ENCODE peak calls at places on chromosomes 12 and 14, in eight cellular contexts. One of them, this sample, is unnamed.

GRCh38 chr14:29926701-29927595 is 699 bp downstream of the PRKD1 start:
- DNase-seq in AG04449: no peak
- DNase-seq in mesothelial cell of epicardium: peak
- DNase-seq in substantia nigra: peak
- DNase-seq in ELR: peak
- DNase-seq in EL: peak
- DNase-seq in cerebellum: peak
- DNase-seq in H7: peak
- DNase-seq in this sample: peak

GRCh38 chr14:77580964-77581505 is 35.4 kb downstream of the SPTLC2 start:
- DNase-seq in cerebellum: no peak
- DNase-seq in substantia nigra: no peak
- DNase-seq in AG04449: peak
- DNase-seq in H7: no peak
- DNase-seq in ELR: peak
- DNase-seq in EL: peak
- DNase-seq in mesothelial cell of epicardium: no peak
- DNase-seq in this sample: no peak

GRCh38 chr14:71658261-71658860 is 273.9 kb upstream of the RGS6 start:
- DNase-seq in AG04449: no peak
- DNase-seq in ELR: peak
- DNase-seq in H7: no peak
- DNase-seq in cerebellum: peak
- DNase-seq in EL: peak
- DNase-seq in substantia nigra: no peak
- DNase-seq in mesothelial cell of epicardium: no peak
- DNase-seq in this sample: no peak

GRCh38 chr14:100542619-100543205 is 44.5 kb downstream of the BEGAIN start:
- DNase-seq in ELR: no peak
- DNase-seq in H7: no peak
- DNase-seq in substantia nigra: no peak
- DNase-seq in AG04449: no peak
- DNase-seq in EL: no peak
- DNase-seq in mesothelial cell of epicardium: no peak
- DNase-seq in cerebellum: no peak
- DNase-seq in this sample: no peak

GRCh38 chr12:112887542-112887941 is 19.2 kb upstream of the OAS1 start:
- DNase-seq in ELR: no peak
- DNase-seq in mesothelial cell of epicardium: no peak
- DNase-seq in AG04449: no peak
- DNase-seq in cerebellum: no peak
- DNase-seq in EL: no peak
- DNase-seq in H7: no peak
- DNase-seq in substantia nigra: no peak
- DNase-seq in this sample: no peak

GRCh38 chr14:29743566-29743965 is 184.1 kb downstream of the PRKD1 start:
- DNase-seq in H7: no peak
- DNase-seq in EL: no peak
- DNase-seq in ELR: no peak
- DNase-seq in cerebellum: no peak
- DNase-seq in mesothelial cell of epicardium: no peak
- DNase-seq in AG04449: no peak
- DNase-seq in substantia nigra: no peak
- DNase-seq in this sample: no peak

GRCh38 chr12:47190271-47190750 is 110.6 kb upstream of the AMIGO2 start:
- DNase-seq in H7: no peak
- DNase-seq in cerebellum: no peak
- DNase-seq in mesothelial cell of epicardium: no peak
- DNase-seq in EL: peak
- DNase-seq in substantia nigra: no peak
- DNase-seq in ELR: peak
- DNase-seq in AG04449: no peak
- DNase-seq in this sample: peak

GRCh38 chr12:46661161-46661845 is 164.5 kb downstream of the SLC38A4 start:
- DNase-seq in EL: peak
- DNase-seq in AG04449: peak
- DNase-seq in cerebellum: peak
- DNase-seq in substantia nigra: no peak
- DNase-seq in ELR: peak
- DNase-seq in H7: peak
- DNase-seq in mesothelial cell of epicardium: no peak
- DNase-seq in this sample: peak

GRCh38 chr14:49972840-49973239 is 80.0 kb downstream of the ARF6 start:
- DNase-seq in H7: no peak
- DNase-seq in EL: peak
- DNase-seq in ELR: peak
- DNase-seq in substantia nigra: no peak
- DNase-seq in mesothelial cell of epicardium: no peak
- DNase-seq in cerebellum: no peak
- DNase-seq in AG04449: no peak
- DNase-seq in this sample: peak

GRCh38 chr12:101772019-101772774 is 32.9 kb upstream of the SYCP3 start:
- DNase-seq in ELR: no peak
- DNase-seq in H7: no peak
- DNase-seq in substantia nigra: no peak
- DNase-seq in mesothelial cell of epicardium: no peak
- DNase-seq in cerebellum: no peak
- DNase-seq in AG04449: no peak
- DNase-seq in EL: no peak
- DNase-seq in this sample: no peak

GRCh38 chr12:29463198-29463597 is 34.3 kb downstream of the OVCH1 start:
- DNase-seq in substantia nigra: no peak
- DNase-seq in cerebellum: no peak
- DNase-seq in EL: no peak
- DNase-seq in H7: no peak
- DNase-seq in ELR: no peak
- DNase-seq in AG04449: no peak
- DNase-seq in mesothelial cell of epicardium: no peak
- DNase-seq in this sample: no peak

GRCh38 chr14:75566321-75566720 is 12.1 kb upstream of the FLVCR2 start:
- DNase-seq in EL: no peak
- DNase-seq in substantia nigra: no peak
- DNase-seq in mesothelial cell of epicardium: no peak
- DNase-seq in ELR: peak
- DNase-seq in AG04449: no peak
- DNase-seq in cerebellum: no peak
- DNase-seq in H7: no peak
- DNase-seq in this sample: no peak

GRCh38 chr12:121224591-121224990 is 14.7 kb downstream of the P2RX4 start:
- DNase-seq in ELR: no peak
- DNase-seq in cerebellum: no peak
- DNase-seq in AG04449: no peak
- DNase-seq in substantia nigra: no peak
- DNase-seq in mesothelial cell of epicardium: no peak
- DNase-seq in EL: no peak
- DNase-seq in H7: no peak
- DNase-seq in this sample: no peak

GRCh38 chr14:55963295-55963694 is 154.9 kb upstream of the PELI2 start:
- DNase-seq in substantia nigra: no peak
- DNase-seq in mesothelial cell of epicardium: no peak
- DNase-seq in EL: no peak
- DNase-seq in AG04449: no peak
- DNase-seq in ELR: no peak
- DNase-seq in cerebellum: no peak
- DNase-seq in H7: no peak
- DNase-seq in this sample: no peak

GRCh38 chr12:64722835-64723234 is 36.4 kb downstream of the GNS start:
- DNase-seq in ELR: no peak
- DNase-seq in EL: no peak
- DNase-seq in mesothelial cell of epicardium: no peak
- DNase-seq in H7: no peak
- DNase-seq in cerebellum: no peak
- DNase-seq in substantia nigra: no peak
- DNase-seq in AG04449: no peak
- DNase-seq in this sample: no peak

GRCh38 chr14:99676657-99677056 is 7.4 kb upstream of the CYP46A1 start:
- DNase-seq in AG04449: no peak
- DNase-seq in substantia nigra: no peak
- DNase-seq in cerebellum: no peak
- DNase-seq in EL: peak
- DNase-seq in ELR: peak
- DNase-seq in H7: no peak
- DNase-seq in mesothelial cell of epicardium: no peak
- DNase-seq in this sample: no peak

GRCh38 chr14:96038920-96039632 is at the start of gene C14orf132:
- DNase-seq in cerebellum: peak
- DNase-seq in ELR: peak
- DNase-seq in substantia nigra: peak
- DNase-seq in H7: peak
- DNase-seq in AG04449: no peak
- DNase-seq in EL: peak
- DNase-seq in mesothelial cell of epicardium: peak
- DNase-seq in this sample: peak

GRCh38 chr12:6352198-6353173 is 10.6 kb upstream of the TNFRSF1A start:
- DNase-seq in mesothelial cell of epicardium: no peak
- DNase-seq in substantia nigra: no peak
- DNase-seq in EL: no peak
- DNase-seq in ELR: no peak
- DNase-seq in cerebellum: no peak
- DNase-seq in AG04449: no peak
- DNase-seq in H7: no peak
- DNase-seq in this sample: no peak

GRCh38 chr14:54976316-54976715 is 50.6 kb downstream of the WDHD1 start:
- DNase-seq in ELR: peak
- DNase-seq in EL: peak
- DNase-seq in mesothelial cell of epicardium: no peak
- DNase-seq in substantia nigra: no peak
- DNase-seq in H7: no peak
- DNase-seq in AG04449: peak
- DNase-seq in cerebellum: no peak
- DNase-seq in this sample: no peak

GRCh38 chr12:12505544-12506501 is 56.8 kb downstream of the DUSP16 start:
- DNase-seq in AG04449: peak
- DNase-seq in cerebellum: no peak
- DNase-seq in substantia nigra: no peak
- DNase-seq in H7: no peak
- DNase-seq in ELR: peak
- DNase-seq in mesothelial cell of epicardium: no peak
- DNase-seq in EL: peak
- DNase-seq in this sample: peak

GRCh38 chr12:122990561-122990960 is 10.1 kb downstream of the ARL6IP4 start:
- DNase-seq in ELR: no peak
- DNase-seq in H7: peak
- DNase-seq in AG04449: no peak
- DNase-seq in cerebellum: no peak
- DNase-seq in EL: no peak
- DNase-seq in mesothelial cell of epicardium: no peak
- DNase-seq in substantia nigra: no peak
- DNase-seq in this sample: no peak

GRCh38 chr12:25388216-25388615 is 137.5 kb upstream of the KRAS start:
- DNase-seq in substantia nigra: no peak
- DNase-seq in mesothelial cell of epicardium: no peak
- DNase-seq in AG04449: no peak
- DNase-seq in H7: no peak
- DNase-seq in cerebellum: no peak
- DNase-seq in EL: no peak
- DNase-seq in ELR: peak
- DNase-seq in this sample: no peak

GRCh38 chr12:34297126-34297789 is 275.0 kb downstream of the ALG10 start:
- DNase-seq in mesothelial cell of epicardium: no peak
- DNase-seq in ELR: no peak
- DNase-seq in EL: no peak
- DNase-seq in substantia nigra: no peak
- DNase-seq in H7: no peak
- DNase-seq in AG04449: no peak
- DNase-seq in cerebellum: no peak
- DNase-seq in this sample: no peak

GRCh38 chr14:77123381-77124344 is 17.9 kb downstream of the ZDHHC22 start:
- DNase-seq in mesothelial cell of epicardium: no peak
- DNase-seq in cerebellum: no peak
- DNase-seq in AG04449: no peak
- DNase-seq in EL: no peak
- DNase-seq in H7: no peak
- DNase-seq in substantia nigra: peak
- DNase-seq in ELR: no peak
- DNase-seq in this sample: no peak

GRCh38 chr12:76375470-76375869 is 27.3 kb upstream of the BBS10 start:
- DNase-seq in ELR: peak
- DNase-seq in substantia nigra: no peak
- DNase-seq in mesothelial cell of epicardium: no peak
- DNase-seq in EL: no peak
- DNase-seq in H7: no peak
- DNase-seq in cerebellum: no peak
- DNase-seq in AG04449: no peak
- DNase-seq in this sample: no peak

GRCh38 chr12:24839268-24839791 is 109.6 kb downstream of the BCAT1 start:
- DNase-seq in AG04449: no peak
- DNase-seq in substantia nigra: no peak
- DNase-seq in H7: no peak
- DNase-seq in ELR: no peak
- DNase-seq in mesothelial cell of epicardium: no peak
- DNase-seq in cerebellum: no peak
- DNase-seq in EL: no peak
- DNase-seq in this sample: no peak

GRCh38 chr14:91173221-91173670 is 59.4 kb downstream of the DGLUCY start:
- DNase-seq in substantia nigra: peak
- DNase-seq in EL: peak
- DNase-seq in H7: peak
- DNase-seq in mesothelial cell of epicardium: peak
- DNase-seq in ELR: peak
- DNase-seq in cerebellum: peak
- DNase-seq in AG04449: no peak
- DNase-seq in this sample: peak

GRCh38 chr12:10968765-10969456 is 17.8 kb downstream of the TAS2R50 start:
- DNase-seq in mesothelial cell of epicardium: no peak
- DNase-seq in H7: no peak
- DNase-seq in substantia nigra: no peak
- DNase-seq in cerebellum: no peak
- DNase-seq in AG04449: no peak
- DNase-seq in EL: peak
- DNase-seq in ELR: peak
- DNase-seq in this sample: peak